ENCODE peak calls at places on chromosomes 4 and X, in nine cellular contexts. G, Q, O, F, J, K, L, A and T are unnamed samples.

GRCh38 chr4:76585897-76586360 is 150.9 kb downstream of the SHROOM3 start:
- DNase-seq in G (peak; percentile 93), Q (no peak), O (peak; percentile 11), F (no peak), J (peak; percentile 70), K (peak; percentile 89), L (peak; percentile 19), A (peak; percentile 93), T (peak; percentile 52)

GRCh38 chr4:144343143-144343755 is 202.7 kb upstream of the GYPA start:
- DNase-seq in G (no peak), Q (no peak), O (no peak), F (no peak), J (no peak), K (no peak), L (no peak), A (no peak), T (no peak)

GRCh38 chr4:60790608-60791007 is 409.5 kb upstream of the ADGRL3 start:
- DNase-seq in G (no peak), Q (no peak), O (no peak), F (no peak), J (no peak), K (no peak), L (no peak), A (no peak), T (no peak)

GRCh38 chrX:136954930-136955329 is 74.4 kb upstream of the RBMX start:
- DNase-seq in G (no peak), Q (peak; percentile 21), O (no peak), F (no peak), J (no peak), K (no peak), L (no peak), A (no peak), T (no peak)

GRCh38 chr4:109406337-109406931 is 27.2 kb upstream of the SEC24B start:
- DNase-seq in G (no peak), Q (peak; percentile 51), O (peak; percentile 28), F (no peak), J (peak; percentile 37), K (peak; percentile 32), L (peak; percentile 42), A (no peak), T (no peak)

GRCh38 chr4:176830971-176831370 is 38.2 kb upstream of the VEGFC start:
- DNase-seq in G (no peak), Q (no peak), O (no peak), F (no peak), J (no peak), K (no peak), L (no peak), A (no peak), T (no peak)

GRCh38 chr4:17866790-17867189 is 56.0 kb downstream of the NCAPG start:
- DNase-seq in G (no peak), Q (no peak), O (no peak), F (no peak), J (no peak), K (no peak), L (no peak), A (no peak), T (no peak)

GRCh38 chrX:136708348-136708747 is 60.4 kb downstream of the CD40LG start:
- DNase-seq in G (no peak), Q (no peak), O (no peak), F (no peak), J (no peak), K (no peak), L (no peak), A (no peak), T (no peak)

GRCh38 chr4:152072001-152072485 is 311.2 kb upstream of the GATB start:
- DNase-seq in G (no peak), Q (peak; percentile 55), O (no peak), F (no peak), J (no peak), K (no peak), L (no peak), A (no peak), T (no peak)

GRCh38 chrX:6852869-6853268 is 294.6 kb upstream of the STS start:
- DNase-seq in G (no peak), Q (no peak), O (no peak), F (no peak), J (no peak), K (no peak), L (no peak), A (no peak), T (no peak)

GRCh38 chrX:115266300-115266699 is 23.2 kb upstream of the LUZP4 start:
- DNase-seq in G (no peak), Q (no peak), O (no peak), F (no peak), J (no peak), K (no peak), L (no peak), A (no peak), T (no peak)

GRCh38 chrX:154712781-154713391 is 38.0 kb downstream of the GAB3 start:
- DNase-seq in G (no peak), Q (peak; percentile 66), O (peak; percentile 30), F (no peak), J (peak; percentile 60), K (no peak), L (no peak), A (no peak), T (no peak)

GRCh38 chrX:44299177-44299576 is 44.3 kb downstream of the EFHC2 start:
- DNase-seq in G (no peak), Q (no peak), O (no peak), F (no peak), J (no peak), K (no peak), L (no peak), A (no peak), T (no peak)

GRCh38 chrX:68721546-68721945 is 74.1 kb downstream of the STARD8 start:
- DNase-seq in G (no peak), Q (no peak), O (no peak), F (no peak), J (no peak), K (no peak), L (no peak), A (no peak), T (no peak)

GRCh38 chrX:45584717-45585116 is 384.0 kb upstream of the DIPK2B start:
- DNase-seq in G (no peak), Q (no peak), O (no peak), F (no peak), J (no peak), K (no peak), L (no peak), A (no peak), T (no peak)

GRCh38 chr4:110106946-110107325 is 91.5 kb downstream of the ELOVL6 start:
- DNase-seq in G (no peak), Q (peak; percentile 51), O (no peak), F (no peak), J (peak; percentile 15), K (no peak), L (no peak), A (no peak), T (no peak)

GRCh38 chr4:15396157-15396800 is 31.6 kb upstream of the C1QTNF7 start:
- DNase-seq in G (no peak), Q (peak; percentile 42), O (peak; percentile 49), F (no peak), J (peak; percentile 61), K (peak; percentile 28), L (peak; percentile 50), A (no peak), T (peak; percentile 52)

GRCh38 chr4:15707363-15707715 is 4.5 kb downstream of the BST1 start:
- DNase-seq in G (no peak), Q (no peak), O (no peak), F (no peak), J (no peak), K (no peak), L (no peak), A (no peak), T (no peak)

GRCh38 chr4:83189631-83190136 is 75.2 kb upstream of the PLAC8 start:
- DNase-seq in G (no peak), Q (no peak), O (no peak), F (no peak), J (no peak), K (no peak), L (no peak), A (no peak), T (no peak)

GRCh38 chr4:3870567-3870962 is 104.4 kb downstream of the ADRA2C start:
- DNase-seq in G (peak; percentile 39), Q (no peak), O (no peak), F (peak; percentile 13), J (no peak), K (no peak), L (no peak), A (peak; percentile 5), T (peak; percentile 7)

GRCh38 chrX:21708116-21708515 is 49.8 kb downstream of the SMPX start:
- DNase-seq in G (no peak), Q (no peak), O (no peak), F (no peak), J (no peak), K (no peak), L (no peak), A (no peak), T (no peak)

GRCh38 chr4:106981431-106981830 is 54.7 kb downstream of the DKK2 start:
- DNase-seq in G (no peak), Q (no peak), O (no peak), F (no peak), J (no peak), K (no peak), L (no peak), A (no peak), T (no peak)

GRCh38 chrX:129249563-129249962 is 273.7 kb downstream of the SMARCA1 start:
- DNase-seq in G (no peak), Q (no peak), O (no peak), F (no peak), J (no peak), K (no peak), L (no peak), A (no peak), T (no peak)
- TF ChIP-seq CTCF in G (no peak), Q (no peak), O (no peak), F (no peak), J (no peak), K (no peak), L (no peak), A (no peak), T (no peak)

DNA sequence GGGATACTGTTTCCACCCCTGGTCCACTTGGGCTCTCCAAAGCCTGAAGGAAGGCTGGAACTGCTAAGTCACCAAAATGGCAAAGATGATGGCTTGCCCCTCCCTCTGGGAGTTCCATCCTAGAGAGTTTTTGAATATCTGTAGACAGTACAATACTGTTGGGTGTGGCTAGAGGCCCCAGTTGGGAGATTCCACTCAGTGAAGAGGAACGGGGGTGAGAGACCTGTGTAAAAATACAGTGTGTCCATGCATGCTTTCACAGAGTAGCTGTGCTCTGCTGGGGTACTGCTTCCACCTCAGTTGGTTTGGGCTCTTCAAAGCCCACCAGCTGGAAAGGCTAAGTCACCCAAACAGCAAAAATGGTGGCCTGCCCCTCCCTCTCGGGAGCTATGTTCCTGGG is 109.8 kb upstream of the APOOL start:
- DNase-seq in G (no peak), Q (no peak), O (no peak), F (no peak), J (no peak), K (no peak), L (no peak), A (no peak), T (no peak)
- TF ChIP-seq CTCF in G (no peak), Q (no peak), O (no peak), F (no peak), J (no peak), K (no peak), L (no peak), A (no peak), T (no peak)

GRCh38 chrX:104343408-104344129 is 88.8 kb upstream of the ESX1 start:
- DNase-seq in G (no peak), Q (peak; percentile 89), O (no peak), F (no peak), J (peak; percentile 4), K (peak; percentile 84), L (peak; percentile 66), A (peak; percentile 14), T (peak; percentile 19)
- TF ChIP-seq CTCF in G (no peak), Q (peak; percentile 81), O (peak; percentile 25), F (peak; percentile 37), J (peak; percentile 12), K (peak; percentile 46), L (peak; percentile 63), A (peak; percentile 21), T (peak; percentile 26)

GRCh38 chr4:168318266-168318895 is at the start of gene DDX60:
- DNase-seq in G (peak; percentile 93), Q (peak; percentile 32), O (peak; percentile 88), F (peak; percentile 76), J (peak; percentile 74), K (peak; percentile 77), L (peak; percentile 44), A (peak; percentile 82), T (peak; percentile 50)
- TF ChIP-seq CTCF in G (peak; percentile 53), Q (peak; percentile 75), O (no peak), F (peak; percentile 51), J (peak; percentile 25), K (peak; percentile 46), L (peak; percentile 62), A (peak; percentile 21), T (no peak)